ENCODE peak calls at places on chromosomes 3 and 15, in six cellular contexts. P, T, E, W, B and G are unnamed samples. For H3K36me3, the result is how much of the 10 kb centered on the place peaks cover.

GRCh38 chr3:139762307-139762706 is 84.5 kb upstream of the NMNAT3 start:
- DNase-seq in W (no peak), P (no peak), T (no peak), E (no peak), B (no peak), G (no peak)

GRCh38 chr3:72049300-72049699 is 264.4 kb upstream of the PROK2 start:
- DNase-seq in B (no peak), P (no peak), T (no peak), E (no peak), W (no peak), G (no peak)

GRCh38 chr3:187807086-187807862 is 62.0 kb upstream of the BCL6 start:
- DNase-seq in B (no peak), E (no peak), T (no peak), W (no peak), P (no peak), G (no peak)

GRCh38 chr3:29515451-29515850 is 234.6 kb downstream of the RBMS3 start:
- DNase-seq in B (no peak), E (no peak), P (no peak), W (no peak), T (no peak), G (no peak)

GRCh38 chr3:102718651-102719050 is 283.8 kb downstream of the ZPLD1 start:
- DNase-seq in T (no peak), E (no peak), B (no peak), P (no peak), W (no peak), G (no peak)

GRCh38 chr15:68770206-68770605 is 50.5 kb downstream of the ANP32A start:
- DNase-seq in T (no peak), B (no peak), W (no peak), E (no peak), P (no peak), G (no peak)

GRCh38 chr3:120688121-120688520 is 6.1 kb upstream of the HGD start:
- DNase-seq in B (no peak), P (no peak), T (no peak), W (no peak), E (no peak), G (no peak)

GRCh38 chr3:66138336-66139234 is 82.2 kb upstream of the SLC25A26 start:
- DNase-seq in B (peak), E (peak), T (peak), W (peak), P (peak), G (no peak)

GRCh38 chr3:71680588-71680987 is 44.6 kb downstream of the EIF4E3 start:
- DNase-seq in P (no peak), T (no peak), W (no peak), B (no peak), E (no peak), G (no peak)

DNA sequence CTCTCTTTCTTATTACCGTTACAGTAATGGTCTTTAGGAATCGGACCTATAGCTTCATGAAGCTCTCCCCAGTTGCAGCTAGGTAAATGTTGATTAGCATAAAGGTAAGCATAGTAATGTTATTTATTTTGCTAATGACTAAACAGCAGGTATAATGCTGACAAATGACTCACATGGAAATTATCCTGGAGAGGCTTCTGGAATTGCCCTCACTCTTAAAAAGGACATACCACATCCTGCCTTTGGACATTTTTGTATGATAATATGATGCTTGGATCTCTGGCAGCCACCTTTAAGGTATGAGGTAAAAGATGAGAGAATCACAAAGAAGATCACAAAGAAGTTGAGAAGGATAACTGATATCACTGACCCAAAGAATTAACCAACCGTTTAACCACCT is 238.6 kb downstream of the CHL1 start:
- DNase-seq in W (no peak), T (no peak), B (no peak), E (no peak), P (no peak), G (no peak)
- H3K27ac ChIP-seq in W (no peak), T (no peak), B (no peak), E (no peak), P (no peak), G (no peak)

GRCh38 chr3:20043398-20043797 is 3.2 kb downstream of the KAT2B start:
- DNase-seq in W (peak), B (no peak), T (peak), P (peak), E (no peak), G (peak)

GRCh38 chr3:20046556-20046955 is 6.3 kb downstream of the KAT2B start:
- DNase-seq in W (no peak), B (no peak), P (no peak), E (no peak), T (no peak), G (no peak)

GRCh38 chr3:20041197-20041780 is 1.0 kb downstream of the KAT2B start:
- DNase-seq in P (peak), W (peak), E (peak), T (peak), B (peak), G (peak)

GRCh38 chr3:20042331-20042730 is 2.1 kb downstream of the KAT2B start:
- DNase-seq in E (no peak), B (no peak), W (no peak), T (no peak), P (no peak), G (no peak)

DNA sequence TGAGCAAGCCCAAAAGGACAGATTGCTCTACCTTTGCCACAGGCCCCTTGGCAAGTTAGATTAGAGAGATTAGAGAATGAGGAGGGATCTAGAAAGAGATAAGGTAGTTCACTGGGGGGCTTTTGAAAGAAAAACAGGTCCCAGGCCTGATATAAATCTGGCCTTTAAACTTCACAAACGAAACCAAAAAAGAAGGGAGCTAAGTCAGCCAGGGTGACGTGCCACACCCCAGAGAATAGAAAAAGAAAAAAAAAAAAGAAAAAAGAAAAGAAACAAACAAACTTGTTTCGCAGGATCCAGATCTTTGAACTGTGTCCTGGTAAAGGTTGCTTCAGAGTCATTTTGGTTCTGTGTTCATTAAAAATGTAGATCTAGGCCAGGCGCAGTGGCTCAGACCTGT is 3.6 kb downstream of the KAT2B start:
- DNase-seq in B (no peak), W (no peak), P (no peak), T (peak), E (no peak), G (peak)
- H3K4me3 ChIP-seq in B (no peak), W (peak), P (no peak), T (peak), E (no peak), G (no peak)

GRCh38 chr15:88634449-88634848 is 4.4 kb upstream of the ISG20 start:
- DNase-seq in E (no peak), T (no peak), B (no peak), P (no peak), W (no peak), G (no peak)
- H3K36me3 ChIP-seq in E (half or more), T (under half), B (half or more), P (under half), W (under half), G (under half)

DNA sequence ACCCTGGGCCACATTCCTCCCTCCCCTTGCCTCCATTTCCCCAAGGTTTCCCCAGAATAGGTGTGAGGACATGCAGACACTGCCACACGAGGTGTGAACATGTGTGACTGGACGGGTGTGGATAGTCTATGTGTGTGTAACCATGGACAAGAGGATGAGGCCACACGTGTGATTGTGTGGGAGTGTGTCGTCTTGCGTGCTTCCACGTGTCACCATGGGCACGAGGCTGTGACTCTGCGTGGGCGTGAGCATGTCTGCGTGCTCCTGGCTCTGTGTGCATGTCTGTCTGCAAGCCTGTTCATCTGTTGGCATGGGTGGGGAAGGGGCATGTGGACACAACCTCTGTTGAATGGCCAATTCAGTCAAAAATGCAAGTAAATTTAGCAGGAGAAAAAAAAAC is 6.2 kb upstream of the MYL3 start:
- DNase-seq in E (no peak), B (no peak), W (no peak), P (no peak), T (no peak), G (no peak)
- H3K27ac ChIP-seq in E (no peak), B (no peak), W (no peak), P (no peak), T (no peak), G (no peak)

DNA sequence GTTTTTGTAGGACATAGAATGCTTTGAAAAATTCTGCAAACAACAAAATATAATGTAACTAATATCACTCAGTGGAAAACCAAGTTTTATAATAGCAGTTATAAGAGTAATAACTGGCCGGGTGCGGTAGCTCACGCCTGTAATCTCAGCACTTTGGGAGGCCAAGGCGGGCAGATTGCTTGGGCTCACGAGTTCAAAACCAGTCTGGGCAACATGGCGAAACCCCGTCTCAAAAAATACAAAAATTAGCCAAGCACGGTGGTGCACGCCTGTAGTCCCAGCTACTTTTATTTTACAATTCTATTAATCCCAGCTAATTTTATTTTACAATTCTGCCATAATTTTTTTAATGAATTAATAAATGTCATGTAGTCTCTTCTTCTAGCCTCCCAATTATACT is 2.3 kb downstream of the DENND4A start:
- DNase-seq in W (no peak), B (no peak), E (no peak), T (no peak), P (no peak), G (no peak)
- H3K4me3 ChIP-seq in W (no peak), B (no peak), E (no peak), T (no peak), P (no peak), G (no peak)

DNA sequence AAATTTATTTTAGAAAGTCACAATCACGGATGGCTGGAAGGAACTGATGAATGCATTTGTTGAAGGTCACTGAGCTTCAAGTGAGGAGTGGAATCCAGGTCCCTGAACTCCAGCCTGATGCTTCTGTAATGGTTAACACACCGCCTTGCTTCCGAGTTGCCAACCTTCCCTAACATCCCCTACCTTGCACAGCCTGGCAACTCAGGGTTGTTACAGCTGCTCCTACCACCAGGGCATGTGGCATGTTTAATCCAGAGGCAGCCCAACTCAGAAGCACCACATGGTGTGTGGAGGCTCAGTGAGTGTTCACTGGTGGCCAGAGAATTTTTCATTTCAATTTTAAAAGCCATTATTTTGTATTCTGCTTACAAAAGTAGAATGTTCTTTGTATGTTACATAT is 4.9 kb downstream of the TM2D3 start:
- DNase-seq in E (no peak), T (no peak), W (no peak), B (no peak), P (no peak), G (no peak)
- H3K36me3 ChIP-seq in E (half or more), T (under half), W (under half), B (half or more), P (under half), G (under half)

GRCh38 chr15:48647963-48648362 is 2.5 kb upstream of the FBN1 start:
- DNase-seq in W (no peak), P (no peak), E (peak), T (no peak), B (no peak), G (no peak)
- H3K27ac ChIP-seq in W (no peak), P (no peak), E (no peak), T (no peak), B (no peak), G (no peak)